ENCODE peak calls at places on chromosomes 11 and 22, in four cellular contexts. C is left ventricle myocardium inferior, O is fibroblast of pulmonary artery, T is AG10803. S is an unnamed sample.

GRCh38 chr11:122843281-122844150 is 5.2 kb downstream of the CRTAM start:
- DNase-seq in C (no peak), O (no peak), T (no peak), S (no peak)

GRCh38 chr11:69326622-69327219 is 32.8 kb downstream of the MYEOV start:
- DNase-seq in C (no peak), O (no peak), T (no peak), S (no peak)

GRCh38 chr11:2466869-2467694 is 22.3 kb downstream of the KCNQ1 start:
- DNase-seq in C (no peak), O (no peak), T (no peak), S (peak; percentile 38)

GRCh38 chr22:50671641-50672040 is 982 bp upstream of the SHANK3 start:
- DNase-seq in C (no peak), O (no peak), T (no peak), S (no peak)

GRCh38 chr11:121293276-121293569 is 652 bp downstream of the SC5D start:
- DNase-seq in C (no peak), O (peak; percentile 44), T (no peak), S (no peak)

GRCh38 chr11:61153593-61154090 is 7.6 kb downstream of the VPS37C start:
- DNase-seq in C (no peak), O (peak; percentile 25), T (peak; percentile 54), S (no peak)

GRCh38 chr11:134250675-134251074 is 2.5 kb downstream of the THYN1 start:
- DNase-seq in C (no peak), O (no peak), T (no peak), S (no peak)

GRCh38 chr22:24515025-24515338 is 19.9 kb downstream of the UPB1 start:
- DNase-seq in C (no peak), O (no peak), T (no peak), S (no peak)

GRCh38 chr11:101863361-101863760 is 51.4 kb upstream of the CEP126 start:
- DNase-seq in C (no peak), O (peak; percentile 59), T (peak; percentile 85), S (no peak)

GRCh38 chr22:37259540-37260029 is 15.5 kb upstream of the RAC2 start:
- DNase-seq in C (no peak), O (peak; percentile 72), T (peak; percentile 46), S (no peak)

GRCh38 chr22:24772493-24773220 is 1.9 kb downstream of the PIWIL3 start:
- DNase-seq in C (no peak), O (peak; percentile 79), T (peak; percentile 20), S (peak; percentile 69)

GRCh38 chr11:46673713-46674462 is 26.5 kb downstream of the ARHGAP1 start:
- DNase-seq in C (no peak), O (no peak), T (no peak), S (no peak)

GRCh38 chr11:46369458-46370152 is 11.9 kb upstream of the MDK start:
- DNase-seq in C (no peak), O (peak; percentile 80), T (peak; percentile 68), S (peak; percentile 79)

GRCh38 chr11:72041364-72042058 is 38.8 kb downstream of the NUMA1 start:
- DNase-seq in C (peak; percentile 81), O (peak; percentile 78), T (peak; percentile 83), S (no peak)

GRCh38 chr11:60343094-60343704 is 16.1 kb downstream of the MS4A6E start:
- DNase-seq in C (no peak), O (peak; percentile 4), T (no peak), S (no peak)

GRCh38 chr22:37234736-37235711 is 9.0 kb downstream of the RAC2 start:
- DNase-seq in C (no peak), O (no peak), T (no peak), S (peak; percentile 17)

GRCh38 chr11:126333142-126333541 is 22.3 kb upstream of the ST3GAL4 start:
- DNase-seq in C (no peak), O (no peak), T (no peak), S (no peak)

GRCh38 chr22:21447694-21448402 is 19.3 kb upstream of the TMEM191C start:
- DNase-seq in C (no peak), O (no peak), T (no peak), S (peak; percentile 12)

GRCh38 chr11:10139081-10139480 is 154.9 kb downstream of the SBF2 start:
- DNase-seq in C (no peak), O (no peak), T (no peak), S (no peak)

GRCh38 chr11:134276396-134277175 is 407 bp downstream of the GLB1L3 start:
- DNase-seq in C (no peak), O (no peak), T (no peak), S (no peak)

GRCh38 chr11:11320820-11321219 is 32.2 kb downstream of the CSNK2A3 start:
- DNase-seq in C (no peak), O (no peak), T (no peak), S (no peak)

GRCh38 chr11:125603207-125603606 is 10.6 kb downstream of the STT3A start:
- DNase-seq in C (no peak), O (no peak), T (no peak), S (no peak)

GRCh38 chr22:40919446-40919845 is 31.7 kb upstream of the RBX1 start:
- DNase-seq in C (no peak), O (peak; percentile 17), T (peak; percentile 77), S (no peak)

GRCh38 chr11:116312560-116313340 is 460.0 kb downstream of the BUD13 start:
- DNase-seq in C (peak; percentile 86), O (peak; percentile 34), T (peak; percentile 28), S (no peak)

GRCh38 chr22:39960791-39961746 is 872 bp downstream of the TMA7B start:
- DNase-seq in C (no peak), O (peak; percentile 98), T (peak; percentile 94), S (no peak)

GRCh38 chr11:1867381-1867780 is 14.5 kb downstream of the LSP1 start:
- DNase-seq in C (peak; percentile 13), O (no peak), T (no peak), S (no peak)

GRCh38 chr11:72174299-72175070 is 17.5 kb upstream of the FOLR1 start:
- DNase-seq in C (no peak), O (no peak), T (no peak), S (peak; percentile 51)

GRCh38 chr11:42824067-42824466 is 487.7 kb upstream of the API5 start:
- DNase-seq in C (no peak), O (no peak), T (no peak), S (no peak)

GRCh38 chr11:131391161-131391560 is 20.7 kb downstream of the NTM start:
- DNase-seq in C (no peak), O (no peak), T (no peak), S (no peak)

GRCh38 chr11:32485733-32486132 is 50.4 kb upstream of the WT1 start:
- DNase-seq in C (no peak), O (no peak), T (no peak), S (no peak)

GRCh38 chr11:32489464-32489863 is 54.1 kb upstream of the WT1 start:
- DNase-seq in C (no peak), O (no peak), T (no peak), S (no peak)

GRCh38 chr11:32487270-32487669 is 51.9 kb upstream of the WT1 start:
- DNase-seq in C (no peak), O (peak; percentile 22), T (no peak), S (peak; percentile 49)
- TF ChIP-seq CTCF in C (peak; percentile 30), O (peak; percentile 49), T (peak; percentile 30), S (peak; percentile 59)

DNA sequence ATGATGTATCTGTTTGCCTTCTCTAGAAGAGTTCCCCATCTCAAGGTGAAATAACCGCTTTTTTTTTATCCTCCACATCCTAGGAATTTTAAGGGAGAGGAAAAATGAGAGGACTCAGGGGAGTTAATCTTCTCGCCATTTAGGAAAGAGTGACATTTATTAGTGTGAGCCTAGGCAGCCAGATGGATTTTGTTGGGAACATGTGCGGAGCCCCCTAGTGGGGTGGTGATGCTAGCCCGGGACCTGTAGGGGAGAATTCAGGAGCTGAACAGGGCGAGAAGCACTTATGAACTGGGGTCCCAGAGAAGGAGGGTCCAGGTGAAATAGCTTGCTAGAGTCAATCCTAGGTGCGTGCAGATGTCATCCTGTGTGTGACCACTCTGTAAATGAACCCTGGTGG is 10.7 kb downstream of the IL17RA start:
- DNase-seq in C (no peak), O (no peak), T (peak; percentile 9), S (no peak)
- TF ChIP-seq CTCF in C (peak; percentile 51), O (peak; percentile 41), T (peak; percentile 36), S (peak; percentile 37)

DNA sequence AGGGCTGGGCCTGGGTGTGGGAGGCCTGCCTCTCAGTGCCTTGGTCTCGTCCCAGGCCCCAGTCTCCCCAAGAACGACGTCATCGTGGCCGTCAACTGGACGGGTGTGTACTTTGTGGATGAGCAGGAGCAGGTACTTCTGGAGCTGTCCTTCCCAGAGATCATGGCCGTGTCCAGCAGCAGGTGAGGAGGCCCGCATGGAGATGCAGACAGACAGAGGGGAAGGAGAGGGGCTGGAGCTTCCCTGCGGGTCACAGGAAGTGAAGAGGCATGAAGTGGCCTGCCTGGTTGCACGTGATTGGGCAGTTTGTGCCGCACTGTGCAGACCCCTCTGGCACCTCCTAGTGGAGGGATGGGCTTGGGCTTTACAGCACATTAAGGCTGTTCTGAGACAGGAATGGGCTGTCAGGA is 70.4 kb downstream of the MYO7A start:
- DNase-seq in C (no peak), O (peak; percentile 11), T (no peak), S (peak; percentile 70)
- TF ChIP-seq CTCF in C (no peak), O (peak; percentile 37), T (peak; percentile 22), S (peak; percentile 72)

DNA sequence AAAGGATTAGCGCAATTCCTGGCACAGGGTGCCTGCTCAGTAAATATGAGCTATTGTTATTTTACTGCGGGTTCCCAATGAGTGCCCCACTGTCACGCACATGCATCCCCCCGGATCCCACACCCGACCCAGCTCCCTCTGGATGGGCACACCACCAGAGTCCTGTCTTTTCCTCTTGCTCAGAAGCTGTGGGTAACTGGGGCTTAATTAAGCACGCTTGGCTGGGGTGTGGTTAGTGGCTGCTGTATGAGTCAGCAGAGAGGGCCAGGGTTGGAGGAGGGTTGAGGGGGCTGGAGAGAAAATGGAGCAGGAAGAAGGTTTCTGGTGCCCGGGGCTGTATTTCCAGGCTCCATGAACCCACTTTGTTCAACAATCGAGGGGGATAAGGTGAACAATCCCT is 30.3 kb upstream of the NECTIN1 start:
- DNase-seq in C (no peak), O (no peak), T (peak; percentile 66), S (no peak)
- TF ChIP-seq CTCF in C (no peak), O (no peak), T (no peak), S (no peak)

S was measured in Caco-2.